ENCODE peak calls at places on chromosomes 3 and 15, in eight cellular contexts. H is left ventricle myocardium inferior; L is heart left ventricle; Q is AG09309; O is fibroblast of mammary gland; U is astrocyte of the cerebellum; Y is Calu3; K is CD8-positive, alpha-beta T cell. P is an unnamed sample.

GRCh38 chr3:114563720-114564119 is 269.9 kb downstream of the TIGIT start:
- DNase-seq in K (no peak), U (no peak), Q (no peak), L (no peak), H (no peak), Y (no peak), O (no peak), P (no peak)

GRCh38 chr3:37307321-37307720 is 132.9 kb upstream of the LRRFIP2 start:
- DNase-seq in O (peak), H (no peak), U (no peak), Q (no peak), Y (no peak), L (no peak), K (no peak), P (no peak)

GRCh38 chr3:126493731-126494130 is 18.0 kb upstream of the ZXDC start:
- DNase-seq in L (no peak), O (no peak), K (no peak), Y (no peak), H (no peak), U (no peak), Q (no peak), P (no peak)

GRCh38 chr3:63232764-63233396 is 45.2 kb upstream of the SYNPR start:
- DNase-seq in Y (no peak), H (no peak), L (no peak), K (no peak), U (no peak), O (peak), Q (no peak), P (peak)

GRCh38 chr3:86951343-86951742 is 39.6 kb downstream of the VGLL3 start:
- DNase-seq in H (no peak), K (no peak), L (no peak), Y (no peak), O (peak), U (no peak), Q (no peak), P (peak)

GRCh38 chr15:75723171-75723846 is 10.7 kb upstream of the CSPG4 start:
- DNase-seq in U (no peak), Y (no peak), H (no peak), L (peak), O (no peak), Q (no peak), K (no peak), P (no peak)

GRCh38 chr3:107425033-107425432 is 47.8 kb downstream of the CCDC54 start:
- DNase-seq in Q (no peak), L (no peak), Y (no peak), H (no peak), O (no peak), U (no peak), K (no peak), P (no peak)

GRCh38 chr15:36967929-36968328 is 132.4 kb downstream of the MEIS2 start:
- DNase-seq in H (no peak), Y (no peak), Q (no peak), K (no peak), U (no peak), O (no peak), L (no peak), P (no peak)

GRCh38 chr3:177594096-177594495 is 396.8 kb upstream of the TBL1XR1 start:
- DNase-seq in L (no peak), O (peak), Q (no peak), Y (no peak), K (no peak), H (no peak), U (no peak), P (no peak)

GRCh38 chr3:16668776-16669545 is 63.7 kb upstream of the DAZL start:
- DNase-seq in K (no peak), U (no peak), L (no peak), Y (no peak), Q (no peak), O (peak), H (no peak), P (no peak)

GRCh38 chr3:188421836-188422540 is 268.0 kb downstream of the LPP start:
- DNase-seq in K (no peak), O (peak), Q (no peak), H (no peak), L (peak), Y (no peak), U (no peak), P (no peak)

GRCh38 chr3:138861755-138862333 is 27.1 kb upstream of the PIK3CB start:
- DNase-seq in Y (peak), O (peak), H (no peak), K (no peak), U (peak), L (no peak), Q (no peak), P (peak)

GRCh38 chr3:43759297-43759782 is 68.6 kb downstream of the ABHD5 start:
- DNase-seq in U (peak), Q (no peak), Y (no peak), O (peak), K (no peak), H (peak), L (peak), P (peak)

GRCh38 chr3:113268917-113269316 is 57.6 kb downstream of the BOC start:
- DNase-seq in U (no peak), K (no peak), O (no peak), H (no peak), Y (no peak), L (no peak), Q (no peak), P (no peak)

GRCh38 chr3:16370872-16371740 is 106.1 kb downstream of the OXNAD1 start:
- DNase-seq in L (peak), K (no peak), Y (peak), Q (no peak), U (no peak), O (no peak), H (peak), P (peak)

GRCh38 chr3:8445861-8446260 is 55.8 kb upstream of the LMCD1 start:
- DNase-seq in U (peak), H (no peak), L (no peak), O (peak), Y (peak), Q (peak), K (no peak), P (peak)

GRCh38 chr3:196336319-196337145 is 1.7 kb downstream of the TM4SF19 start:
- DNase-seq in L (no peak), U (no peak), Y (no peak), H (no peak), O (peak), K (no peak), Q (no peak), P (peak)

GRCh38 chr3:71031914-71032521 is 551.5 kb downstream of the FOXP1 start:
- DNase-seq in Y (no peak), O (no peak), U (no peak), Q (no peak), K (peak), L (no peak), H (peak), P (peak)

GRCh38 chr3:96190024-96190616 is 624.3 kb upstream of the EPHA6 start:
- DNase-seq in U (no peak), Q (no peak), H (no peak), L (no peak), K (no peak), Y (no peak), O (no peak), P (no peak)

GRCh38 chr3:21533047-21533446 is 218.0 kb downstream of the ZNF385D start:
- DNase-seq in O (peak), L (no peak), Q (no peak), K (no peak), H (no peak), Y (no peak), U (no peak), P (no peak)

GRCh38 chr3:152021951-152022461 is 148.6 kb downstream of the SUCNR1 start:
- DNase-seq in K (no peak), O (peak), Q (no peak), L (no peak), Y (peak), H (no peak), U (no peak), P (peak)

GRCh38 chr3:197216169-197216860 is 82.1 kb downstream of the DLG1 start:
- DNase-seq in L (no peak), O (peak), H (no peak), Q (peak), Y (no peak), U (peak), K (no peak), P (peak)

GRCh38 chr15:95799286-95800187 is 531.0 kb upstream of the NR2F2 start:
- DNase-seq in Y (no peak), O (peak), H (no peak), K (no peak), U (peak), Q (peak), L (no peak), P (peak)

GRCh38 chr15:71443538-71443937 is 328.3 kb downstream of the THSD4 start:
- DNase-seq in Q (no peak), H (peak), U (peak), Y (peak), L (peak), K (peak), O (peak), P (peak)

GRCh38 chr3:43855674-43856299 is 165.0 kb downstream of the ABHD5 start:
- DNase-seq in U (peak), L (peak), H (peak), O (peak), Y (peak), Q (peak), K (no peak), P (peak)

GRCh38 chr15:66839511-66840112 is 137.6 kb downstream of the SMAD6 start:
- DNase-seq in K (no peak), Y (no peak), Q (no peak), U (no peak), O (peak), L (no peak), H (no peak), P (peak)

GRCh38 chr3:195906865-195907729 is 1.3 kb downstream of the TNK2 start:
- DNase-seq in L (no peak), K (peak), Y (peak), Q (no peak), U (no peak), H (no peak), O (no peak), P (no peak)

GRCh38 chr3:10777627-10778026 is 38.4 kb upstream of the SLC6A11 start:
- DNase-seq in H (no peak), O (no peak), Q (no peak), L (no peak), U (no peak), K (no peak), Y (no peak), P (no peak)

GRCh38 chr3:53044371-53045106 is 1.3 kb downstream of the SFMBT1 start:
- DNase-seq in H (no peak), O (peak), K (peak), Q (no peak), Y (peak), L (peak), U (peak), P (peak)

GRCh38 chr3:78978037-78978436 is 789.8 kb downstream of the ROBO1 start:
- DNase-seq in K (no peak), H (no peak), O (peak), U (no peak), Y (no peak), Q (no peak), L (no peak), P (peak)

GRCh38 chr3:46907271-46907670 is 29.8 kb downstream of the PTH1R start:
- DNase-seq in L (peak), Y (no peak), U (no peak), Q (no peak), O (no peak), H (no peak), K (peak), P (no peak)

GRCh38 chr3:46908986-46909534 is 31.5 kb downstream of the PTH1R start:
- DNase-seq in O (no peak), K (no peak), U (no peak), Y (no peak), H (no peak), Q (no peak), L (no peak), P (no peak)

GRCh38 chr3:46907960-46908293 is 30.4 kb downstream of the PTH1R start:
- DNase-seq in O (no peak), L (no peak), H (no peak), Y (no peak), K (no peak), U (no peak), Q (no peak), P (no peak)

GRCh38 chr3:46909535-46910161 is 32.1 kb downstream of the PTH1R start:
- DNase-seq in Y (peak), H (peak), O (peak), Q (peak), K (peak), U (peak), L (peak), P (peak)

DNA sequence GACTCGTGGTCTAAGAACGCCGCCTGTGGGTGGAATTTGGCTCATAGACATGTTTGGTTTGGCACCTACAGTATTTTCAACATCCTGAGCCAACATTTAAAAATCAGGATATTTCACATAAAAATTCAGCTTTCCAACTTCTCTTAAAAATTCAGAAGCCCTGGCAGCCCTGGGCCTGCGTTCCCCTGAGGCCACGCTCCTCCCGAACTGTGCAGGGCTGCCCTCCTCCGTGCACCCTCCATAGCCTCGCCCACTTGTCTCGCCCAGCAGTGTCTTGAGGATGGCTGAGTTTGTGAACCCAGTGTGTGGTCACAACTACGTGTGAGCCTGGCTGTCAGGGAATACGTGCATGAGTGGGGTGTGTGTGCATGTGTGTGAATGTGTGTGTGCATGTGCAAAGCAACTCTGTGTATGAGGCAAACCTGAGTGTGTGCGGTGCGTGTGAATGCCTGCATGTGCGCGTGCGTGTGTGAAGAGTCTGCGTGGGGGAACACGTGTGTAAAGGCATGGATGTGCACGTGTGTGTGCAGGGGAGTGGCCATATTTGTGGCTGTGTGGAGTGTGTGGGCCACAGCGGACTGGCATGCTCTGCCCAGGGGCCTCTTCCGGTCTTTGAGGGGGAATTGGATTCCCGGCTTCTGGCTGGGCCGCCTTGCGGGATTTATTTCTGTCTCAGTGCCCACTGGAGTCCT is 30.9 kb downstream of the PTH1R start:
- DNase-seq in Y (no peak), H (no peak), U (peak), O (peak), L (peak), Q (peak), K (no peak), P (peak)
- TF ChIP-seq CTCF in Y (no peak), H (peak), U (peak), O (peak), L (no peak), Q (peak), K (no peak), P (no peak)

GRCh38 chr15:65414841-65415621 is 7.7 kb downstream of the IGDCC4 start:
- DNase-seq in Y (no peak), L (no peak), Q (no peak), H (peak), U (peak), O (peak), K (no peak), P (peak)
- TF ChIP-seq CTCF in Y (no peak), L (no peak), Q (no peak), H (no peak), U (peak), O (no peak), K (no peak), P (no peak)

DNA sequence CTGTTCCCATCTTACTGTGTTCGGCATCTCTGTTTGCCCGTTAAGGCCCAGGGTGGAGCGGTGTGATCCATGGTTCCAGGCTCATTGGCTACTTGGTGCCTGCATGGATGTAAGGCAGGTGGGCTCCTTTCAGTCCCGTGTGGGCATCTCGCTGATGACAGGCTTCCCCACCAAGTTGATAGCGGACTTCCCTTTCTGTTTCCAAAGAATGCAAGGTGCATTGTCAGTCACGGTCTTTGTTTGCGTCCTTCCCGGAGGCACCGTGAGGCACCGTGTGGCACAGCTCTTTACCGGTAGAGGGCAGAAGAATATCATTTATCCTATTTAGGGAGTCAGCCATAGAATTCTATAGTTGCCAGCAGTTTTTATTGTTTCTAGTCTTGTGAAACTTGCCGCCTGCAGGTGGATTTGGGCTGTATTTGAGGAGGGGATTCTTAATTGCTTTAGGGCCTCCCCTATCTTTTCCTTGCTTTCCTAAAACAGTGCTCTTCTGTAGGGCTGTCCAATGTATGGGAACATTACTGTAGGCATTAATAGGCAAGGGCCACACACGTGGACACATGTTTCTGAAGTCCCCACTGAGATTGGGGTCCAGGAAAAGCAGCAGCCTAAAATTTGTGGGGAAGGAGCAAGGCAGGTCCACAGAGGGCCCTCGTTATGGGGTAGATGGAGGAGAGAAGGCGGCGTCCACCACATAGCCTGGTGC is 244.1 kb downstream of the SLCO3A1 start:
- DNase-seq in K (no peak), H (no peak), U (peak), L (no peak), Y (peak), O (peak), Q (no peak), P (peak)
- TF ChIP-seq CTCF in K (peak), H (peak), U (peak), L (peak), Y (peak), O (peak), Q (peak), P (peak)

GRCh38 chr3:111210003-111210699 is 138.5 kb downstream of the NECTIN3 start:
- DNase-seq in Y (no peak), U (no peak), H (no peak), Q (peak), O (peak), L (no peak), K (no peak), P (peak)
- TF ChIP-seq CTCF in Y (no peak), U (no peak), H (no peak), Q (peak), O (peak), L (no peak), K (no peak), P (no peak)

GRCh38 chr3:67109651-67110204 is 111.6 kb downstream of the KBTBD8 start:
- DNase-seq in O (peak), U (peak), Y (peak), H (no peak), K (no peak), L (no peak), Q (peak), P (peak)
- TF ChIP-seq CTCF in O (peak), U (peak), Y (peak), H (peak), K (peak), L (peak), Q (peak), P (peak)

GRCh38 chr3:154954750-154955149 is 125.4 kb upstream of the MME start:
- DNase-seq in H (no peak), L (no peak), O (peak), Y (no peak), K (no peak), U (no peak), Q (peak), P (peak)
- TF ChIP-seq CTCF in H (peak), L (no peak), O (peak), Y (peak), K (no peak), U (peak), Q (peak), P (peak)